ENCODE peak calls at places on chromosome 20, in ten cellular contexts. W is smooth muscle cell of the brain vasculature; Y is cardiac septum; N is RKO; H is A549; G is effector memory CD8-positive, alpha-beta T cell; D is NCI-H460; O is pancreas; U is stimulated activated CD4-positive, alpha-beta T cell treated with anti-CD3 and anti-CD28 coated beads, TNF-alpha, amount 100 ng/mL, for 48 hours; J is WTC11. L is an unnamed sample.

GRCh38 chr20:19661717-19662637 is 96.1 kb upstream of the RIN2 start:
- DNase-seq in D (peak; percentile 71), Y (no peak), U (peak; percentile 31), W (peak; percentile 76), G (peak; percentile 24), J (peak; percentile 68), O (peak; percentile 68), H (peak; percentile 55), N (peak; percentile 76), L (peak; percentile 46)

GRCh38 chr20:17014217-17014616 is 212.6 kb upstream of the PCSK2 start:
- DNase-seq in U (no peak), H (no peak), O (no peak), G (no peak), D (no peak), N (no peak), Y (no peak), W (no peak), J (peak; percentile 19), L (no peak)

GRCh38 chr20:56249244-56249955 is 868 bp downstream of the MC3R start:
- DNase-seq in D (peak; percentile 21), J (peak; percentile 17), O (no peak), G (no peak), H (peak; percentile 4), N (no peak), W (no peak), Y (no peak), U (peak; percentile 20), L (peak; percentile 14)

GRCh38 chr20:21559305-21559704 is 45.4 kb upstream of the NKX2-2 start:
- DNase-seq in D (no peak), H (no peak), Y (no peak), O (no peak), U (no peak), G (no peak), J (no peak), W (no peak), N (no peak), L (no peak)

GRCh38 chr20:47620808-47621805 is 119.4 kb downstream of the NCOA3 start:
- DNase-seq in D (peak; percentile 54), N (peak; percentile 83), W (peak; percentile 21), O (no peak), Y (no peak), G (peak; percentile 8), J (no peak), H (no peak), U (no peak), L (peak; percentile 66)

GRCh38 chr20:757509-757908 is 10.8 kb downstream of the SLC52A3 start:
- DNase-seq in H (no peak), J (no peak), Y (no peak), G (no peak), D (no peak), O (no peak), U (no peak), W (no peak), N (no peak), L (no peak)

GRCh38 chr20:25672659-25673058 is 24.0 kb downstream of the ZNF337 start:
- DNase-seq in W (no peak), D (no peak), U (no peak), Y (no peak), G (no peak), H (no peak), J (no peak), N (no peak), O (no peak), L (no peak)

GRCh38 chr20:25504366-25505135 is 80.8 kb downstream of the NINL start:
- DNase-seq in J (no peak), H (no peak), N (no peak), W (no peak), O (peak; percentile 24), U (no peak), Y (peak; percentile 58), G (no peak), D (no peak), L (no peak)

GRCh38 chr20:50193169-50193850 is 2.7 kb downstream of the CEBPB start:
- DNase-seq in G (no peak), O (no peak), N (no peak), H (no peak), D (no peak), U (no peak), W (no peak), J (no peak), Y (no peak), L (no peak)

GRCh38 chr20:62667530-62668440 is 25.5 kb downstream of the SLCO4A1 start:
- DNase-seq in D (no peak), Y (no peak), W (no peak), G (no peak), U (no peak), N (no peak), O (no peak), J (no peak), H (no peak), L (no peak)

GRCh38 chr20:53445276-53445675 is 148.4 kb downstream of the ZNF217 start:
- DNase-seq in H (no peak), W (no peak), O (no peak), G (no peak), U (no peak), N (no peak), D (no peak), Y (no peak), J (no peak), L (no peak)

GRCh38 chr20:12207875-12208274 is 290.2 kb downstream of the BTBD3 start:
- DNase-seq in G (no peak), Y (no peak), W (peak; percentile 1), N (peak; percentile 38), H (peak; percentile 6), D (no peak), U (no peak), O (no peak), J (peak; percentile 56), L (peak; percentile 16)

GRCh38 chr20:57449398-57450354 is 58.5 kb downstream of the RBM38 start:
- DNase-seq in Y (no peak), O (no peak), D (no peak), G (no peak), W (no peak), N (no peak), J (no peak), H (no peak), U (no peak), L (no peak)

GRCh38 chr20:64189530-64189966 is 25.3 kb downstream of the MYT1 start:
- DNase-seq in N (no peak), O (no peak), W (no peak), Y (no peak), G (no peak), D (no peak), J (no peak), U (no peak), H (no peak), L (no peak)

GRCh38 chr20:35264755-35265154 is 13.2 kb downstream of the MMP24OS start:
- DNase-seq in W (no peak), H (peak; percentile 61), D (no peak), G (no peak), Y (no peak), O (no peak), J (peak; percentile 58), U (no peak), N (no peak), L (peak; percentile 55)

GRCh38 chr20:25695532-25696383 is 895 bp downstream of the ZNF337 start:
- DNase-seq in G (no peak), U (no peak), J (no peak), N (peak; percentile 23), Y (no peak), O (no peak), H (no peak), W (no peak), D (no peak), L (no peak)

GRCh38 chr20:19568128-19568527 is 189.9 kb upstream of the RIN2 start:
- DNase-seq in N (no peak), W (no peak), G (no peak), O (no peak), J (no peak), U (no peak), Y (no peak), D (no peak), H (no peak), L (no peak)